ENCODE peak calls at places on chromosomes 16 and 17, in four cellular contexts. W is activated naive CD4-positive, alpha-beta T cell treated with anti-CD3 and anti-CD28 coated beads for 36 hours; T is GM19239; S is NT2/D1. K is an unnamed sample.
A peak's percentile ranks its signal among the peaks of the same experiment; 100 is the strongest.

GRCh38 chr16:15548482-15548891 is 94.5 kb downstream of the MARF1 start:
- DNase-seq in W (no peak), S (no peak), T (no peak), K (peak; percentile 50)

GRCh38 chr16:66511615-66512500 is 38.1 kb downstream of the TK2 start:
- DNase-seq in T (no peak), S (peak; percentile 82), W (peak; percentile 42), K (peak; percentile 91)

GRCh38 chr16:20918486-20919239 is 18.1 kb downstream of the LYRM1 start:
- DNase-seq in W (no peak), T (no peak), S (no peak), K (no peak)

GRCh38 chr17:77366206-77366557 is 225.4 kb downstream of the SEC14L1 start:
- DNase-seq in W (no peak), T (no peak), S (no peak), K (no peak)

GRCh38 chr16:71513302-71513701 is 12.9 kb upstream of the CHST4 start:
- DNase-seq in T (no peak), S (no peak), W (no peak), K (no peak)

GRCh38 chr16:57970319-57970718 is 609 bp downstream of the CNGB1 start:
- DNase-seq in S (no peak), W (no peak), T (no peak), K (no peak)

GRCh38 chr17:50201226-50201854 is at the start of gene COL1A1:
- DNase-seq in T (no peak), S (no peak), W (no peak), K (no peak)

GRCh38 chr17:74742153-74742515 is 5.1 kb downstream of the RAB37 start:
- DNase-seq in S (no peak), T (peak; percentile 56), W (peak; percentile 83), K (no peak)

GRCh38 chr17:75430159-75430748 is 24.8 kb upstream of the GRB2 start:
- DNase-seq in S (peak; percentile 57), T (no peak), W (no peak), K (no peak)